ENCODE peak calls at places on chromosomes 12 and 14, in five cellular contexts. S, A, I, Y and P are unnamed samples.
A peak's percentile ranks its signal among the peaks of the same experiment; 100 is the strongest.

GRCh38 chr12:104555650-104556049 is 98.9 kb downstream of the CHST11 start:
- DNase-seq in Y (peak; percentile 68), S (peak; percentile 81), A (no peak), I (no peak), P (no peak)

GRCh38 chr12:41511247-41511646 is 323.1 kb downstream of the PDZRN4 start:
- DNase-seq in A (no peak), S (no peak), Y (no peak), I (no peak), P (no peak)

GRCh38 chr12:105911966-105912365 is 226.8 kb downstream of the NUAK1 start:
- DNase-seq in A (no peak), S (no peak), I (no peak), Y (no peak), P (no peak)

GRCh38 chr12:76544601-76545261 is 14.8 kb downstream of the OSBPL8 start:
- DNase-seq in I (no peak), S (no peak), A (no peak), Y (no peak), P (no peak)

GRCh38 chr12:103442822-103443221 is 52.9 kb downstream of the C12orf42 start:
- DNase-seq in Y (no peak), S (no peak), A (no peak), I (no peak), P (no peak)

GRCh38 chr14:95559203-95559602 is 24.4 kb downstream of the GLRX5 start:
- DNase-seq in S (no peak), A (no peak), Y (no peak), I (no peak), P (no peak)

GRCh38 chr12:52090291-52090690 is 10.8 kb downstream of the SMIM41 start:
- DNase-seq in I (no peak), Y (no peak), S (no peak), A (no peak), P (no peak)

GRCh38 chr14:105092912-105093425 is 27.7 kb upstream of the GPR132 start:
- DNase-seq in Y (peak; percentile 82), S (peak; percentile 92), I (no peak), A (peak; percentile 64), P (peak; percentile 61)

DNA sequence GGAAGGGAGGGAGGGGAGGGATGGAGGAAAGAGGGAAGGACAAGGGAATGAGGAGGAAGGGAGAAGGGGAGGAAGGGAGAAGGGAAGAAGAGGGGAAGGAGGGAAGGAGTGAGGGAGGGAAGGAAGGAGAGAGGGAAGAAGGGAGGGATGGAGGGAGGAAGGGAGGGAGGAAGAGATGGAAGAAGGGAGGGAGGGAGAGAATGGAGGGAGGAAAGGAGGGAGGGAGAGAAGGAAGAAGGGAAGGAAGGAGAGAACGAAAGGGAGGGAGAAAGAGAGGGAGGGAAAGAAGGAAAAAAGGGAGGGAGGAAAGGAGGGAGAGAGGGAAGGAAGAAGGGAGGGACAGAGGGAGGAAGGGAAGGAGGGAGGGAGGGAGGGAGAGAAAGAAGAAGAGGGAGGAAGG is 49.5 kb downstream of the RIMBP2 start:
- DNase-seq in A (no peak), Y (no peak), I (no peak), S (no peak), P (no peak)
- H3K9me3 ChIP-seq in A (peaks cover 18% of the 10 kb centered on the region), Y (no peaks in the 10 kb centered on the region), I (no peaks in the 10 kb centered on the region), S (no peaks in the 10 kb centered on the region), P (no peaks in the 10 kb centered on the region)

DNA sequence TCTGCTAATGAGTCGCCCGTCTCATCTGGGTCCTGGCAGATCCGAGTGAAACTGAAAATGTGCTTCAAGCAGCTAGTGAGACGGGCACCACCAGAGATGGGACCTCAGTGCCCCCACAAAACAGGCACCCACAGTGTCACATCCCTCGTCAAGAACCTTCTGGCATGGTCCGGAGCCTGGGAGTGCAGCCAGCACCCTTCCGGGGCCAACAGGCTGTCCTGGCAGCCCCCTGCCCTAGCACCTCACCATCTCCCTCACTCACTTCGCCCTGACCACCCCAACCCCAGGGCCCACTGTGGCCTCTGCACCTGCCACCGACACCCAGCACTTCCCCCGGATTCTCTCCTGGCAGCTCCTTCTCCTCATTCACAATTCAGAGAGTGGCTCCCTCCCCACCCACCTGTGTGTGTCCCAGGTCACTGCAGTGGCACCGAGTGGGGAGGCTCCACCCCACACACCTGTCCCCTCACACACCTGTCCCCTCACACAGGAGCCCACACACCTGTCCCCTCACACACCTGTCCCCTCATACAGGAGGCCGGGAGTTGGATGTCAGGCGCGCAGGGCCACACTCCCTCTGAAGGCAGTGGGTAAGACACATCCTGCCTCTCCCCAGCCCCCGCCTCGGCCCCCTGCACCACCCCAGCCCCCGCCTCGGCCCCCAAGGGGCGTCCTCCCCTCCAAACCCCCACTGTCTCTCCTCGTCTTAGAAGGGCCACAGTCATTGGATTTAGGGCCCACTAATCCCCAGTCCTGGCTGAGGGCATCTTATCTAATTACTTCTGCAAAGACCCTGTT is 7.9 kb downstream of the GALNT9 start:
- DNase-seq in Y (no peak), I (no peak), S (peak; percentile 59), A (no peak), P (peak; percentile 6)
- H3K9me3 ChIP-seq in Y (no peaks in the 10 kb centered on the region), I (no peaks in the 10 kb centered on the region), S (no peaks in the 10 kb centered on the region), A (no peaks in the 10 kb centered on the region), P (no peaks in the 10 kb centered on the region)

DNA sequence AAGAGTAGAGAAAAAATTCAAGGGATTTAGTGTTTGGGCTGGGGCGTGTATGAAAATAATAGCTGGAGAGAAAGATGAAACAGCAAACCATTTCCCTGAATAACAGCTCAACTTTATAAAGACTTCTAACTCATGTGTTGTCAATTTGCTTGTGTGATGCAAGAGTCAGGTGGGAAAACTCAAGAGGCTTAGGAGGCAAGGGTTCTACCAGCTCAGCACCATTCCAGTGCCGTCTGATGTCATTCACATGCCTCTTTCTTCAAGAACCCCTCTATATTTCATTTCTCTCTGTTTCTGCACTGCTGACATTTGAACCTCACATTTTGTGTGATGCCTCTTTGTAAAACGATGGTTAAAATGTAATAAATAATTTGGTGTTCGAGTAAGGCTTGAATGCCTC is 192.2 kb downstream of the PRKD1 start:
- DNase-seq in I (no peak), Y (no peak), A (no peak), S (no peak), P (no peak)
- H3K9me3 ChIP-seq in I (no peaks in the 10 kb centered on the region), Y (no peaks in the 10 kb centered on the region), A (no peaks in the 10 kb centered on the region), S (no peaks in the 10 kb centered on the region), P (no peaks in the 10 kb centered on the region)

GRCh38 chr12:13602217-13602616 is 379.2 kb downstream of the GRIN2B start:
- DNase-seq in Y (no peak), A (no peak), S (no peak), I (no peak), P (no peak)

GRCh38 chr12:13610280-13610679 is 371.1 kb downstream of the GRIN2B start:
- DNase-seq in S (no peak), I (no peak), Y (no peak), A (no peak), P (no peak)

GRCh38 chr12:13603951-13604350 is 377.5 kb downstream of the GRIN2B start:
- DNase-seq in A (no peak), Y (no peak), I (no peak), S (no peak), P (no peak)

GRCh38 chr12:13609874-13610273 is 371.5 kb downstream of the GRIN2B start:
- DNase-seq in Y (no peak), I (no peak), S (no peak), A (no peak), P (no peak)

GRCh38 chr12:13606290-13606689 is 375.1 kb downstream of the GRIN2B start:
- DNase-seq in S (no peak), A (no peak), Y (no peak), I (no peak), P (no peak)
- H3K9me3 ChIP-seq in S (no peaks in the 10 kb centered on the region), A (no peaks in the 10 kb centered on the region), Y (no peaks in the 10 kb centered on the region), I (no peaks in the 10 kb centered on the region), P (no peaks in the 10 kb centered on the region)

GRCh38 chr14:92626041-92626440 is 112.5 kb downstream of the RIN3 start:
- DNase-seq in S (no peak), I (no peak), A (no peak), Y (no peak), P (no peak)
- H3K9me3 ChIP-seq in S (peaks cover 3% of the 10 kb centered on the region), I (no peaks in the 10 kb centered on the region), A (peaks cover 42% of the 10 kb centered on the region), Y (peaks cover 6% of the 10 kb centered on the region), P (peaks cover 15% of the 10 kb centered on the region)

GRCh38 chr14:106562451-106562850 is 1036.1 kb downstream of the TMEM121 start:
- DNase-seq in S (no peak), A (no peak), I (no peak), Y (no peak), P (no peak)

GRCh38 chr14:106551265-106551664 is 1024.9 kb downstream of the TMEM121 start:
- DNase-seq in A (no peak), Y (no peak), S (no peak), I (no peak), P (no peak)

DNA sequence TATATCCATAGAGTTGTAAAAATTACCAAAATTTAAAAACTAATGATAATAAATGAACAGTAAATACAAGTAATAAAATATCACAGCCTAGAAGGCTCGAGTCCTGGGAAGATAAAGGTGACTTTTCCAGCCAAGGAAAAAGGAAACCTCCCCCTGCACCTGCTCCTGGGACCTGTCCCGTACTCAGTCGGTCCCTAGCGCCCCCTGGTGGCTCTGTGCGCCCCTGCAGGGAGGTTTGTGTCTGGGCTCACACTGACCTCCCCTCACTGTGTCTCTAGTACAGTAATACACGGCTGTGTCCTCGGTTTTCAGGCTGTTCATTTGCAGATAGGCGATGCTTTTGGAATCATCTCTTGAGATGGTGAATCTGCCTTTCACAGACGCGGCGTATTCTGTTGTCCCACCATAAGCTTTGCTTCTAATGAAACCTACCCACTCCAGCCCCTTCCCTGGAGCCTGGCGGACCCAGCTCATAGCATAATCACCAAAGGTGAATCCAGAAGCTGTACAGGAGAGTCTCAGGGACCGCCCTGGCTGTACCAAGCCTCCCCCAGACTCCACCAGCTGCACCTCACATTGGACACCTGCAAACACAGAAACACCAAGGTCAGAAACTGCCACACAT is 1030.4 kb downstream of the TMEM121 start:
- DNase-seq in I (no peak), A (no peak), Y (no peak), S (peak; percentile 64), P (peak; percentile 50)
- H3K9me3 ChIP-seq in I (no peaks in the 10 kb centered on the region), A (no peaks in the 10 kb centered on the region), Y (no peaks in the 10 kb centered on the region), S (no peaks in the 10 kb centered on the region), P (no peaks in the 10 kb centered on the region)

GRCh38 chr12:66268562-66268961 is 33.7 kb upstream of the HELB start:
- DNase-seq in I (no peak), A (no peak), S (no peak), Y (no peak), P (no peak)

GRCh38 chr12:66262737-66263136 is 39.6 kb upstream of the HELB start:
- DNase-seq in I (no peak), A (no peak), S (no peak), Y (no peak), P (no peak)
- H3K9me3 ChIP-seq in I (no peaks in the 10 kb centered on the region), A (no peaks in the 10 kb centered on the region), S (no peaks in the 10 kb centered on the region), Y (no peaks in the 10 kb centered on the region), P (no peaks in the 10 kb centered on the region)

DNA sequence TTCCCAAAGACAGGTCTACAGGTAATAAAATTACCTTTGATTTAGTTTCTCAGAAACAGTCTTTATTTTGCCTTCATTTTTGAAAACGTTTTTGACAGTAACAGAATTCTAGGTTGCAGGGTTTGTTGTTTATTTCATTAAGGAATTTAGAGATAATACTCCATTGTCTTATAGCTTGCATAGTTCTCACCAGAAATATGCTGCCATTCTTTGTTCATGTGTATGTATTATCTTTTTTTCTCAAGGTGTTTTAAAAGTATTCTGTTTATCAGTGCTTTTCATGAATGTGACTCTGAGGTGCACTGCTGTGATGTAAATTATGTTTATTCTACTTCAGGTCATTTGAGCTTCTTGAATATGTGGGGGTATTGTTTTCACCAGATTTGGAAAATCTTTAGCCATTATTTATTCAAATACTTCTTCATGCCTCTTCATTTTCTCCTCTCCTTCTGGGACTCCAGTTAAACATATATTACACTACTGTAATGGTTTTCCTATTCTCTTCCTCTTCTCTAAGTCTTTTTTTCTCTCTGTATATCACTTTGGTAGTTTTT is 32.7 kb downstream of the ZNF605 start:
- DNase-seq in Y (no peak), A (no peak), S (no peak), I (no peak), P (no peak)
- H3K9me3 ChIP-seq in Y (peaks cover 49% of the 10 kb centered on the region), A (peaks cover 100% of the 10 kb centered on the region), S (peaks cover 61% of the 10 kb centered on the region), I (peaks cover 98% of the 10 kb centered on the region), P (peaks cover 50% of the 10 kb centered on the region)